ENCODE peak calls at places on chromosomes 7 and 10, in four cellular contexts. I, B, Y and D are unnamed samples.

GRCh38 chr7:97851725-97852124 is 20.5 kb downstream of the ASNS start:
- DNase-seq in I (no peak), Y (no peak), B (no peak), D (no peak)

GRCh38 chr7:88095-88926 is 104.1 kb upstream of the FAM20C start:
- DNase-seq in B (no peak), Y (no peak), I (no peak), D (no peak)

GRCh38 chr7:11935905-11936304 is 103.9 kb upstream of the THSD7A start:
- DNase-seq in B (no peak), I (no peak), Y (no peak), D (no peak)

GRCh38 chr7:157516911-157517781 is 180.3 kb downstream of the DNAJB6 start:
- DNase-seq in I (no peak), B (no peak), Y (no peak), D (no peak)

GRCh38 chr7:24419070-24419469 is 135.1 kb downstream of the NPY start:
- DNase-seq in I (peak; percentile 22), B (peak; percentile 49), Y (peak; percentile 1), D (no peak)

GRCh38 chr7:143286522-143286890 is 1.6 kb upstream of the CASP2 start:
- DNase-seq in Y (no peak), B (no peak), I (no peak), D (no peak)

GRCh38 chr7:102140952-102141370 is 145.7 kb upstream of the SH2B2 start:
- DNase-seq in I (no peak), B (no peak), Y (no peak), D (no peak)

GRCh38 chr10:6083523-6084475 is 5.0 kb upstream of the RBM17 start:
- DNase-seq in I (peak; percentile 42), B (no peak), Y (no peak), D (no peak)

GRCh38 chr7:513521-514166 is 6.0 kb downstream of the PDGFA start:
- DNase-seq in B (no peak), Y (no peak), I (peak; percentile 88), D (no peak)

GRCh38 chr10:133405844-133406527 is 12.0 kb downstream of the MTG1 start:
- DNase-seq in B (no peak), Y (no peak), I (no peak), D (no peak)

GRCh38 chr10:47247190-47248059 is 52.6 kb upstream of the GDF10 start:
- DNase-seq in Y (no peak), B (peak; percentile 10), I (no peak), D (no peak)

GRCh38 chr7:24760968-24761367 is 3.7 kb upstream of the GSDME start:
- DNase-seq in I (no peak), Y (no peak), B (no peak), D (no peak)

GRCh38 chr10:34651381-34651780 is 163.7 kb downstream of the PARD3 start:
- DNase-seq in I (no peak), B (no peak), Y (no peak), D (no peak)

GRCh38 chr7:41972270-41972669 is 264.7 kb downstream of the GLI3 start:
- DNase-seq in Y (no peak), I (no peak), B (no peak), D (no peak)

GRCh38 chr7:47536705-47537611 is 45.0 kb downstream of the TNS3 start:
- DNase-seq in B (peak; percentile 50), Y (no peak), I (no peak), D (no peak)

GRCh38 chr10:124636271-124636993 is 107.7 kb downstream of the FAM53B start:
- DNase-seq in B (no peak), I (no peak), Y (no peak), D (no peak)

GRCh38 chr10:3395487-3395886 is 222.9 kb upstream of the PITRM1 start:
- DNase-seq in B (no peak), Y (peak; percentile 1), I (no peak), D (peak; percentile 79)

GRCh38 chr10:14466256-14466655 is 135.5 kb upstream of the FRMD4A start:
- DNase-seq in I (peak; percentile 79), B (no peak), Y (no peak), D (no peak)

GRCh38 chr10:6944450-6944849 is 364.4 kb upstream of the PRKCQ start:
- DNase-seq in I (no peak), B (no peak), Y (no peak), D (no peak)

GRCh38 chr7:133771778-133772421 is 355.2 kb upstream of the LRGUK start:
- DNase-seq in Y (peak; percentile 95), B (no peak), I (no peak), D (no peak)

GRCh38 chr10:5565205-5565545 is 40.4 kb downstream of the CALML3 start:
- DNase-seq in I (no peak), Y (no peak), B (no peak), D (no peak)

GRCh38 chr10:89080660-89081059 is 90.1 kb downstream of the FAS start:
- DNase-seq in B (no peak), I (no peak), Y (no peak), D (no peak)

GRCh38 chr7:151795168-151795754 is 81.7 kb downstream of the PRKAG2 start:
- DNase-seq in I (no peak), B (no peak), Y (no peak), D (no peak)

GRCh38 chr7:37211097-37211496 is 237.6 kb downstream of the ELMO1 start:
- DNase-seq in I (no peak), Y (no peak), B (no peak), D (no peak)

GRCh38 chr7:73770002-73770859 is at the start of gene CLDN3:
- DNase-seq in Y (peak; percentile 90), B (peak; percentile 96), I (no peak), D (peak; percentile 95)

GRCh38 chr7:19663816-19664531 is 44.9 kb downstream of the POLR1F start:
- DNase-seq in B (no peak), Y (peak; percentile 89), I (no peak), D (peak; percentile 70)